ENCODE peak calls at places on chromosomes 2 and 18, in ten cellular contexts. A is GM18507; R is HS-5; Y is H54; N is Daoy; Q is stimulated activated CD4-positive, alpha-beta T cell treated with anti-CD3 and anti-CD28 coated beads, Interleukin-4, amount 100 ng/mL, for 48 hours; B is GM13977; K is A172; T is smooth muscle cell of the brain vasculature; M is hypothalamus. I is an unnamed sample.

GRCh38 chr18:26553943-26554342 is 5.6 kb upstream of the KCTD1 start:
- DNase-seq in A (no peak), R (no peak), Y (no peak), N (no peak), Q (no peak), B (no peak), K (no peak), T (no peak), M (no peak), I (no peak)

GRCh38 chr2:168365094-168365621 is 90.9 kb upstream of the CERS6 start:
- DNase-seq in A (no peak), R (no peak), Y (no peak), N (no peak), Q (no peak), B (no peak), K (no peak), T (no peak), M (no peak), I (no peak)

GRCh38 chr2:42492691-42493467 is 903 bp downstream of the KCNG3 start:
- DNase-seq in A (no peak), R (no peak), Y (no peak), N (no peak), Q (no peak), B (no peak), K (no peak), T (no peak), M (no peak), I (no peak)

GRCh38 chr2:48651127-48651526 is 33.5 kb downstream of the GTF2A1L start:
- DNase-seq in A (no peak), R (peak), Y (no peak), N (no peak), Q (no peak), B (no peak), K (peak), T (peak), M (no peak), I (no peak)

GRCh38 chr2:68908392-68908970 is 37.3 kb upstream of the BMP10 start:
- DNase-seq in A (peak), R (peak), Y (peak), N (peak), Q (peak), B (peak), K (peak), T (no peak), M (peak), I (peak)

GRCh38 chr2:74696758-74697327 is 42.8 kb downstream of the SEMA4F start:
- DNase-seq in A (no peak), R (peak), Y (no peak), N (no peak), Q (no peak), B (no peak), K (no peak), T (no peak), M (no peak), I (no peak)

GRCh38 chr2:40746150-40746549 is 294.3 kb upstream of the SLC8A1 start:
- DNase-seq in A (no peak), R (no peak), Y (no peak), N (peak), Q (no peak), B (no peak), K (peak), T (no peak), M (no peak), I (no peak)

GRCh38 chr2:227454323-227454860 is 17.6 kb upstream of the AGFG1 start:
- DNase-seq in A (no peak), R (no peak), Y (no peak), N (no peak), Q (no peak), B (no peak), K (no peak), T (no peak), M (no peak), I (no peak)

GRCh38 chr18:35582899-35583558 is 1.5 kb downstream of the GALNT1 start:
- DNase-seq in A (no peak), R (no peak), Y (no peak), N (peak), Q (no peak), B (no peak), K (no peak), T (no peak), M (no peak), I (no peak)

GRCh38 chr2:42334220-42334619 is 26.8 kb downstream of the COX7A2L start:
- DNase-seq in A (no peak), R (no peak), Y (no peak), N (no peak), Q (no peak), B (no peak), K (no peak), T (no peak), M (no peak), I (no peak)

GRCh38 chr2:186919272-186919671 is 70.3 kb upstream of the ZSWIM2 start:
- DNase-seq in A (no peak), R (peak), Y (peak), N (peak), Q (no peak), B (no peak), K (peak), T (peak), M (no peak), I (no peak)

GRCh38 chr18:55886886-55887285 is 298.9 kb upstream of the TCF4 start:
- DNase-seq in A (no peak), R (no peak), Y (no peak), N (no peak), Q (no peak), B (no peak), K (no peak), T (no peak), M (no peak), I (no peak)

GRCh38 chr2:71559080-71559827 is 105.9 kb downstream of the DYSF start:
- DNase-seq in A (no peak), R (no peak), Y (no peak), N (no peak), Q (no peak), B (no peak), K (no peak), T (no peak), M (no peak), I (no peak)